ENCODE peak calls at places on chromosomes 4 and X, in nine cellular contexts. G, Q, V, K, C, O, X, U and L are unnamed samples.

GRCh38 chrX:140123446-140123845 is 158.1 kb upstream of the CXorf66 start:
- DNase-seq in G (no peak), Q (no peak), V (no peak), K (no peak), C (no peak), O (peak), X (no peak), U (no peak), L (no peak)

GRCh38 chrX:63934791-63935190 is 149.8 kb upstream of the ARHGEF9 start:
- DNase-seq in G (no peak), Q (no peak), V (no peak), K (no peak), C (no peak), O (peak), X (no peak), U (no peak), L (no peak)

GRCh38 chr4:158688813-158689212 is 16.7 kb downstream of the ETFDH start:
- DNase-seq in G (no peak), Q (no peak), V (no peak), K (no peak), C (no peak), O (no peak), X (no peak), U (no peak), L (no peak)

GRCh38 chrX:103248553-103248952 is 6.4 kb downstream of the TCEAL8 start:
- DNase-seq in G (no peak), Q (no peak), V (no peak), K (no peak), C (peak), O (no peak), X (peak), U (no peak), L (no peak)

GRCh38 chrX:21870494-21870893 is 14.7 kb downstream of the YY2 start:
- DNase-seq in G (no peak), Q (no peak), V (no peak), K (no peak), C (no peak), O (no peak), X (no peak), U (no peak), L (no peak)

GRCh38 chr4:100799767-100800539 is 282.1 kb upstream of the EMCN start:
- DNase-seq in G (no peak), Q (no peak), V (no peak), K (no peak), C (no peak), O (no peak), X (no peak), U (no peak), L (no peak)

GRCh38 chrX:70439016-70439415 is 5.6 kb upstream of the DLG3 start:
- DNase-seq in G (no peak), Q (no peak), V (no peak), K (no peak), C (peak), O (no peak), X (no peak), U (no peak), L (no peak)

GRCh38 chr4:132530846-132531245 is 618.2 kb upstream of the PCDH10 start:
- DNase-seq in G (no peak), Q (no peak), V (no peak), K (no peak), C (no peak), O (no peak), X (no peak), U (no peak), L (no peak)

GRCh38 chr4:56505269-56506109 is at the start of gene ARL9:
- DNase-seq in G (peak), Q (peak), V (peak), K (peak), C (peak), O (peak), X (peak), U (no peak), L (peak)

GRCh38 chrX:111329370-111329769 is 59.1 kb upstream of the CAPN6 start:
- DNase-seq in G (no peak), Q (no peak), V (no peak), K (no peak), C (no peak), O (no peak), X (no peak), U (no peak), L (no peak)

GRCh38 chrX:103467156-103467555 is 52.1 kb downstream of the RAB40A start:
- DNase-seq in G (no peak), Q (no peak), V (no peak), K (no peak), C (no peak), O (no peak), X (peak), U (no peak), L (no peak)

GRCh38 chr4:85778809-85779124 is 303.8 kb downstream of the ARHGAP24 start:
- DNase-seq in G (no peak), Q (no peak), V (no peak), K (no peak), C (peak), O (no peak), X (peak), U (no peak), L (no peak)

GRCh38 chr4:112296949-112297483 is at the start of gene ALPK1:
- DNase-seq in G (no peak), Q (no peak), V (peak), K (no peak), C (peak), O (no peak), X (peak), U (peak), L (no peak)

GRCh38 chr4:1201851-1202525 is 29.6 kb upstream of the SPON2 start:
- DNase-seq in G (peak), Q (peak), V (peak), K (peak), C (peak), O (no peak), X (peak), U (no peak), L (peak)

GRCh38 chr4:186557486-186557885 is 2.1 kb upstream of the MTNR1A start:
- DNase-seq in G (no peak), Q (no peak), V (no peak), K (no peak), C (peak), O (no peak), X (peak), U (peak), L (no peak)

GRCh38 chr4:157012781-157013180 is 41.2 kb upstream of the PDGFC start:
- DNase-seq in G (no peak), Q (no peak), V (no peak), K (no peak), C (no peak), O (no peak), X (peak), U (peak), L (no peak)

GRCh38 chr4:8547108-8547911 is 32.9 kb upstream of the GPR78 start:
- DNase-seq in G (no peak), Q (no peak), V (no peak), K (no peak), C (peak), O (peak), X (peak), U (no peak), L (no peak)

GRCh38 chrX:15714529-15714928 is 23.5 kb upstream of the CA5B start:
- DNase-seq in G (peak), Q (no peak), V (no peak), K (no peak), C (peak), O (no peak), X (no peak), U (no peak), L (no peak)

GRCh38 chr4:65791807-65792308 is 121.6 kb upstream of the EPHA5 start:
- DNase-seq in G (no peak), Q (no peak), V (no peak), K (no peak), C (no peak), O (peak), X (no peak), U (no peak), L (no peak)

GRCh38 chrX:76148753-76149152 is 24.1 kb upstream of the PBDC1 start:
- DNase-seq in G (peak), Q (peak), V (peak), K (no peak), C (peak), O (peak), X (peak), U (no peak), L (peak)

GRCh38 chrX:153600032-153600373 is 1.1 kb upstream of the CCNQ start:
- DNase-seq in G (no peak), Q (no peak), V (no peak), K (no peak), C (peak), O (no peak), X (no peak), U (no peak), L (no peak)

GRCh38 chr4:18111100-18111499 is 89.5 kb upstream of the LCORL start:
- DNase-seq in G (no peak), Q (no peak), V (no peak), K (no peak), C (no peak), O (no peak), X (no peak), U (no peak), L (no peak)

GRCh38 chr4:2712261-2712842 is 43.8 kb downstream of the TNIP2 start:
- DNase-seq in G (no peak), Q (no peak), V (no peak), K (no peak), C (peak), O (peak), X (no peak), U (no peak), L (no peak)

GRCh38 chrX:97372006-97372766 is 488.5 kb downstream of the RPA4 start:
- DNase-seq in G (no peak), Q (no peak), V (no peak), K (no peak), C (no peak), O (no peak), X (no peak), U (no peak), L (no peak)

GRCh38 chr4:13928214-13928613 is 300.7 kb upstream of the BOD1L1 start:
- DNase-seq in G (no peak), Q (no peak), V (no peak), K (no peak), C (no peak), O (no peak), X (no peak), U (no peak), L (no peak)

GRCh38 chr4:51843309-51844156 is 580 bp downstream of the DCUN1D4 start:
- DNase-seq in G (peak), Q (peak), V (peak), K (peak), C (peak), O (peak), X (peak), U (no peak), L (peak)

GRCh38 chrX:80550722-80551121 is 130.5 kb downstream of the TENT5D start:
- DNase-seq in G (no peak), Q (no peak), V (no peak), K (no peak), C (no peak), O (peak), X (no peak), U (no peak), L (no peak)

GRCh38 chrX:150148749-150149672 is 210.7 kb upstream of the EOLA2 start:
- DNase-seq in G (no peak), Q (no peak), V (no peak), K (no peak), C (peak), O (no peak), X (peak), U (no peak), L (no peak)

GRCh38 chr4:20639346-20639745 is 60.9 kb upstream of the PACRGL start:
- DNase-seq in G (no peak), Q (no peak), V (no peak), K (no peak), C (no peak), O (no peak), X (no peak), U (no peak), L (no peak)

GRCh38 chr4:4859799-4860380 is 425 bp downstream of the MSX1 start:
- DNase-seq in G (no peak), Q (no peak), V (no peak), K (no peak), C (peak), O (peak), X (no peak), U (no peak), L (no peak)

GRCh38 chrX:120228187-120228908 is 22.3 kb upstream of the ZBTB33 start:
- DNase-seq in G (no peak), Q (no peak), V (no peak), K (no peak), C (no peak), O (no peak), X (no peak), U (no peak), L (no peak)

GRCh38 chr4:10077101-10077491 is 39.5 kb downstream of the WDR1 start:
- DNase-seq in G (no peak), Q (no peak), V (no peak), K (no peak), C (no peak), O (no peak), X (no peak), U (no peak), L (no peak)

GRCh38 chr4:19256823-19257222 is 994.9 kb upstream of the SLIT2 start:
- DNase-seq in G (no peak), Q (no peak), V (no peak), K (no peak), C (no peak), O (no peak), X (no peak), U (no peak), L (no peak)

GRCh38 chr4:72397314-72397713 is 171.7 kb downstream of the ADAMTS3 start:
- DNase-seq in G (no peak), Q (no peak), V (no peak), K (peak), C (no peak), O (no peak), X (no peak), U (no peak), L (no peak)

GRCh38 chr4:104465201-104465600 is 29.5 kb downstream of the CXXC4 start:
- DNase-seq in G (no peak), Q (no peak), V (no peak), K (no peak), C (no peak), O (no peak), X (no peak), U (no peak), L (no peak)

GRCh38 chr4:6002926-6003325 is 15.3 kb downstream of the C4orf50 start:
- DNase-seq in G (no peak), Q (no peak), V (no peak), K (no peak), C (no peak), O (no peak), X (no peak), U (no peak), L (no peak)

GRCh38 chr4:89491731-89492235 is 184.2 kb upstream of the GPRIN3 start:
- DNase-seq in G (no peak), Q (no peak), V (no peak), K (no peak), C (no peak), O (no peak), X (no peak), U (no peak), L (no peak)
- H3K4me3 ChIP-seq in G (no peak), Q (no peak), V (no peak), K (no peak), C (no peak), O (no peak), X (no peak), U (no peak), L (no peak)

DNA sequence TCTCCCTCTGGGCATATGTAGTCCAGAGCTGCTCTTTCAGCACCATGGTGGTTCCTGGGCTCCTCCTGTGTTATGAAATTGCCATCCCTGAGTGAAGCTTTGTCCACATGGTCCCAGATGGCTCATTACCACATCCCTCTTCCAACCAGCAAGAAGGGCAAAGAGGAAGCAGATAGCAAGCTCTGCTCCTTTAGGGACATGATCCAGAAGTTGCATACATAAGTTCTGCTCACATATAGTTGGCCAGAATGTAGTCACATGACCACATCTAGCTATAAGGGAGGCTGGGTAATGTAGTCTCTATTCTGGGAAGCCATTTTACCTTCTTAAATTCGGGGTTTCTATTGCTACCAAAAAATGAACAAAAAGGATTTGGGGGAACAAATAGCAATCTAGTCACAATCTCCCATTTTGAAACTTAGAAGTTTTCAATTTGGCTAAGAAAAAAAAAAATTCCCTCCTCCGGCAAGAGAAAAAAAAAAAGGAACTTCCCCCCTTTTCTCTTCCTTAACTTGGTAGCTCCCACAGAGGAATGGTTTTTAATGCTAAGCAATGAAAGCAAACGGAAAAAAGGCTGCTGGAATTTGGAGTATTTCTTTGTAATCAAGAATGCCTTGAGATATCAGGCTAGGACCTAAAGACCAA is 88.2 kb upstream of the USP9X start:
- DNase-seq in G (no peak), Q (no peak), V (no peak), K (no peak), C (peak), O (peak), X (peak), U (no peak), L (no peak)
- H3K4me3 ChIP-seq in G (no peak), Q (no peak), V (no peak), K (no peak), C (no peak), O (peak), X (no peak), U (no peak), L (no peak)

GRCh38 chrX:12972239-12972638 is 2.7 kb upstream of the TMSB4X start:
- DNase-seq in G (no peak), Q (no peak), V (no peak), K (no peak), C (no peak), O (no peak), X (no peak), U (no peak), L (no peak)
- H3K4me3 ChIP-seq in G (peak), Q (peak), V (no peak), K (peak), C (no peak), O (no peak), X (no peak), U (no peak), L (peak)

DNA sequence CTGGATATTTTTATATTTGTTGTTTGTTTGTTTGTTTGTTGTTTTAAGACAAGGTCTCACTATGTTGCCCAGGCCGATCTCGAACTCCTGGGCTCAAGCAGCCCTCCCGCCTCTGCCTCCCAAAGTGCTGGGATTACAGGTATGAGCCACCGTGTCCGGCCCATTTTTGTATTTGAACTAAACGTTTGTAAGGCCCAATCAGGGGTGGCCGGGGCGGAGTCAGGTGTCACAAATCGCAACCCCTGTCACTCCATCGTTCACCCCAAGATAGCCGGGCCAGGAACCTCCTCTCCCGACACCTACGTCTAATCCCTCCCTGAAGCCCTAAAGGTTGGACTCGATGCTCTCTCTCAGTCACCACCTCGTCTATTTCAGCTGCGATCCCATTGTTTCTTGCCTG is 722 bp upstream of the EFHC2 start:
- DNase-seq in G (peak), Q (peak), V (no peak), K (peak), C (no peak), O (no peak), X (no peak), U (no peak), L (peak)
- H3K4me3 ChIP-seq in G (peak), Q (peak), V (peak), K (peak), C (no peak), O (no peak), X (no peak), U (no peak), L (peak)

GRCh38 chr4:73499996-73500765 is 18.6 kb downstream of the AFM start:
- DNase-seq in G (no peak), Q (no peak), V (no peak), K (no peak), C (peak), O (no peak), X (peak), U (no peak), L (no peak)
- H3K4me3 ChIP-seq in G (no peak), Q (no peak), V (no peak), K (no peak), C (no peak), O (no peak), X (no peak), U (no peak), L (no peak)

DNA sequence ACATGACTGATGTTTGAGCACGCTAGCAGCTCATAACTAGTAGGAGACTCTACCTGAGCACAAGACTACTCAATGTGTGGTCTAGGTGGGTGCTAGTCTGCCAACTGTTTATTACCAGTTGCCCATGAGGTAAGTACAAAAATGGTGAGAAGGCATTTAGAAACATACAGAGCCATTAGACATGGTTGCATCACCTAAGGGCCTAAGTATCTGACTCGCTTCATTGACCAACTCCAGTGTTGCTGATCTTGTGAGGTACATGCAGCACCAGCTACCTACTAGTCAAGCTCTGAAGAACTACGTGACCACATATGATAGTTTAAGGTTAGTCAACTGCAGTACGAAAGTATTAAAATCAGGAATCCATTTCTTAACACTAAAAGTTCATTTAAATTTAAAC is 39.9 kb downstream of the APBB2 start:
- DNase-seq in G (no peak), Q (no peak), V (no peak), K (no peak), C (peak), O (no peak), X (peak), U (no peak), L (no peak)
- H3K4me3 ChIP-seq in G (no peak), Q (no peak), V (no peak), K (no peak), C (no peak), O (no peak), X (no peak), U (no peak), L (no peak)

DNA sequence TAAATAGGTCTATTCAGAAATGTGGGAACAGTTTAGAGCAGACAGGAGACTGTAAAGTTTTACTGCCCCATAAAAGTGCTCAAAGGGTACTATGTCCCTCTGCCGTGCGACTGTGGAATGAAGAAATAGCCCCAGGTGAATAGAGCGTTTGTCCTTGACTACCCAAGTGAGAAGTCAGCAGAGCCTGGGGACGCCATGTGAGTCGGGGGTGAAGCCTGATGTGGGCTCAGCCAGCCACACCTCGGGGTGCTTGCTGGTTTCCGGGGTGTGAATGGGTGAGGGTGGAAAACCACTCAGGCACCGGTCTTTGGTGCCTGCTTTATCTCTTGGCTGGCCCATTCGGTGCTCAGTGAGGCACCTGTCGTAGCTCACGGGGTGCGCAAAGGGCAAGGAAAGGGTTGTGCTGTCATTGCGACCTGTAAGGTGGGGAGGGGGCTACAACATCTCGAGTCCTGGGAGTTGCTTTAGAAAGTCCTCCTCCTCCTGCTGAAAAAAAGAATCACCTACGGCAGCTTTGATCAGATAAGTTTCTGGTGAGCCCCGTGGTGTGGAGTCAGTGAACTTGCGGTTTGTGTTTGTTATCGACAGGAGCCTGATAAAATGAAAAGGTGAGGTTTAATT is 895 bp downstream of the TRIM2 start:
- DNase-seq in G (no peak), Q (peak), V (peak), K (no peak), C (no peak), O (peak), X (no peak), U (no peak), L (peak)
- H3K4me3 ChIP-seq in G (peak), Q (peak), V (peak), K (peak), C (peak), O (peak), X (no peak), U (no peak), L (peak)

GRCh38 chrX:95721011-95721410 is 963.6 kb upstream of the DIAPH2 start:
- DNase-seq in G (no peak), Q (no peak), V (no peak), K (no peak), C (no peak), O (no peak), X (no peak), U (no peak), L (no peak)
- H3K4me3 ChIP-seq in G (no peak), Q (no peak), V (no peak), K (no peak), C (no peak), O (no peak), X (no peak), U (no peak), L (no peak)